ENCODE peak calls at places on chromosome 4, in five cellular contexts. H is foreskin melanocyte, M is NCI-H345, N is MCF 10A, Z is EH. Q is an unnamed sample.

GRCh38 chr4:41653523-41653922 is 95.0 kb downstream of the PHOX2B start:
- DNase-seq in M (no peak), N (no peak), Z (no peak), H (no peak), Q (no peak)

GRCh38 chr4:144547678-144548298 is 98.2 kb upstream of the HHIP start:
- DNase-seq in N (no peak), M (no peak), H (no peak), Z (no peak), Q (no peak)

GRCh38 chr4:13966241-13967195 is 339.0 kb upstream of the BOD1L1 start:
- DNase-seq in H (no peak), Z (peak), N (peak), M (no peak), Q (peak)

GRCh38 chr4:8840816-8841455 is 30.7 kb downstream of the HMX1 start:
- DNase-seq in Z (no peak), N (no peak), H (no peak), M (no peak), Q (no peak)

GRCh38 chr4:89712141-89712540 is 124.8 kb downstream of the SNCA start:
- DNase-seq in N (no peak), Z (peak), M (no peak), H (no peak), Q (no peak)

GRCh38 chr4:184330008-184330400 is 112.3 kb upstream of the ENPP6 start:
- DNase-seq in M (no peak), Z (peak), H (peak), N (no peak), Q (no peak)

GRCh38 chr4:89162486-89162885 is 51.2 kb downstream of the TIGD2 start:
- DNase-seq in Z (no peak), N (no peak), H (peak), M (no peak), Q (no peak)

GRCh38 chr4:168710353-168710946 is 213.6 kb downstream of the PALLD start:
- DNase-seq in N (peak), H (peak), M (peak), Z (peak), Q (peak)

GRCh38 chr4:38449506-38450174 is 214.4 kb upstream of the KLF3 start:
- DNase-seq in M (no peak), H (no peak), N (no peak), Z (peak), Q (peak)

GRCh38 chr4:3197366-3198105 is 51.4 kb upstream of the MSANTD1 start:
- DNase-seq in M (no peak), Z (no peak), H (no peak), N (no peak), Q (no peak)

GRCh38 chr4:57071340-57071739 is 38.8 kb downstream of the IGFBP7 start:
- DNase-seq in N (peak), M (no peak), H (no peak), Z (peak), Q (no peak)

GRCh38 chr4:98939892-98940298 is 11.0 kb upstream of the EIF4E start:
- DNase-seq in H (peak), M (peak), Z (peak), N (peak), Q (peak)

GRCh38 chr4:140256335-140256734 is 102.4 kb upstream of the MAML3 start:
- DNase-seq in H (no peak), M (no peak), Z (peak), N (peak), Q (peak)

GRCh38 chr4:25104561-25104960 is 55.7 kb downstream of the SEPSECS start:
- DNase-seq in M (no peak), N (no peak), H (no peak), Z (no peak), Q (no peak)

GRCh38 chr4:2408401-2408958 is 10.0 kb downstream of the ZFYVE28 start:
- DNase-seq in Z (no peak), N (no peak), H (no peak), M (no peak), Q (no peak)

GRCh38 chr4:128524311-128524710 is 236.7 kb upstream of the PGRMC2 start:
- DNase-seq in N (peak), H (no peak), Z (peak), M (no peak), Q (peak)

GRCh38 chr4:182179105-182179504 is 64.1 kb upstream of the TENM3 start:
- DNase-seq in Z (peak), M (no peak), N (peak), H (peak), Q (no peak)

GRCh38 chr4:22315643-22316042 is 200.2 kb downstream of the ADGRA3 start:
- DNase-seq in H (peak), N (no peak), Z (no peak), M (no peak), Q (no peak)

GRCh38 chr4:152010680-152011079 is 249.9 kb upstream of the GATB start:
- DNase-seq in Z (no peak), M (no peak), N (no peak), H (no peak), Q (no peak)

GRCh38 chr4:56684320-56684719 is 3.2 kb upstream of the HOPX start:
- DNase-seq in N (peak), M (no peak), H (peak), Z (peak), Q (no peak)

GRCh38 chr4:47490550-47490949 is 5.5 kb downstream of the ATP10D start:
- DNase-seq in N (peak), H (no peak), Z (peak), M (no peak), Q (no peak)

GRCh38 chr4:61202100-61202637 is 2.0 kb downstream of the ADGRL3 start:
- DNase-seq in Z (no peak), M (peak), N (peak), H (no peak), Q (peak)

GRCh38 chr4:3732076-3733028 is 33.8 kb upstream of the ADRA2C start:
- DNase-seq in N (no peak), H (no peak), M (peak), Z (no peak), Q (no peak)

GRCh38 chr4:86453044-86453501 is 93.2 kb upstream of the MAPK10 start:
- DNase-seq in N (no peak), Z (peak), M (peak), H (no peak), Q (no peak)

GRCh38 chr4:71062436-71062835 is 69.0 kb downstream of the DCK start:
- DNase-seq in M (no peak), H (no peak), Z (no peak), N (no peak), Q (no peak)

GRCh38 chr4:7649741-7650531 is 215.2 kb upstream of the PSAPL1 start:
- DNase-seq in Z (peak), N (peak), M (no peak), H (peak), Q (no peak)

GRCh38 chr4:150746156-150746555 is 164.2 kb downstream of the MAB21L2 start:
- DNase-seq in H (no peak), Z (peak), N (peak), M (no peak), Q (no peak)

GRCh38 chr4:6420036-6420435 is 52.4 kb downstream of the PPP2R2C start:
- DNase-seq in M (no peak), H (no peak), Z (no peak), N (no peak), Q (no peak)

GRCh38 chr4:132266374-132266773 is 882.7 kb upstream of the PCDH10 start:
- DNase-seq in Z (no peak), H (peak), N (no peak), M (no peak), Q (no peak)

GRCh38 chr4:165718660-165719059 is 154.4 kb upstream of the TLL1 start:
- DNase-seq in Z (no peak), N (no peak), H (no peak), M (no peak), Q (no peak)

GRCh38 chr4:138110815-138111214 is 131.3 kb downstream of the SLC7A11 start:
- DNase-seq in Z (peak), N (no peak), H (no peak), M (no peak), Q (no peak)

GRCh38 chr4:1237981-1238675 is 10.8 kb downstream of the CTBP1 start:
- DNase-seq in M (no peak), Z (no peak), H (no peak), N (no peak), Q (no peak)

GRCh38 chr4:156705291-156705690 is 266.3 kb downstream of the PDGFC start:
- DNase-seq in M (no peak), Z (peak), N (no peak), H (no peak), Q (no peak)

GRCh38 chr4:148426643-148427042 is 15.6 kb downstream of the NR3C2 start:
- DNase-seq in H (no peak), M (no peak), N (no peak), Z (no peak), Q (no peak)

GRCh38 chr4:33063238-33063637 is 2343.1 kb downstream of the PCDH7 start:
- DNase-seq in N (no peak), M (no peak), H (peak), Z (peak), Q (no peak)

GRCh38 chr4:81839347-81840042 is 367.8 kb upstream of the RASGEF1B start:
- DNase-seq in H (peak), N (peak), Z (no peak), M (peak), Q (peak)